ENCODE peak calls at places on chromosomes 5 and 9, in six cellular contexts. L, O, Q, E, K and X are unnamed samples.

GRCh38 chr5:120769291-120769872 is 305.3 kb downstream of the PRR16 start:
- DNase-seq in L (no peak), O (peak; percentile 6), Q (no peak), E (peak; percentile 92), K (no peak), X (no peak)

GRCh38 chr5:65674749-65675148 is 47.2 kb downstream of the SGTB start:
- DNase-seq in L (no peak), O (peak; percentile 4), Q (no peak), E (no peak), K (no peak), X (no peak)

GRCh38 chr5:5891350-5891749 is 468.9 kb downstream of the ICE1 start:
- DNase-seq in L (no peak), O (no peak), Q (no peak), E (peak; percentile 0), K (no peak), X (peak; percentile 38)

GRCh38 chr5:165325201-165325600 is 1819.8 kb downstream of the MAT2B start:
- DNase-seq in L (no peak), O (peak; percentile 42), Q (no peak), E (no peak), K (no peak), X (peak; percentile 71)

GRCh38 chr5:112174959-112175594 is 244.0 kb downstream of the EPB41L4A start:
- DNase-seq in L (peak; percentile 47), O (peak; percentile 70), Q (peak; percentile 40), E (peak; percentile 42), K (no peak), X (no peak)

GRCh38 chr5:80343067-80343466 is 23.3 kb downstream of the SPZ1 start:
- DNase-seq in L (no peak), O (no peak), Q (no peak), E (no peak), K (no peak), X (no peak)

GRCh38 chr9:38431101-38431500 is 6.8 kb upstream of the IGFBPL1 start:
- DNase-seq in L (no peak), O (no peak), Q (no peak), E (no peak), K (no peak), X (no peak)

GRCh38 chr9:87714819-87715218 is 11.1 kb upstream of the CTSL start:
- DNase-seq in L (peak; percentile 41), O (peak; percentile 95), Q (peak; percentile 92), E (peak; percentile 93), K (no peak), X (peak; percentile 49)

GRCh38 chr9:89120704-89121103 is 57.9 kb downstream of the SHC3 start:
- DNase-seq in L (no peak), O (no peak), Q (no peak), E (no peak), K (no peak), X (no peak)

GRCh38 chr9:71980266-71981018 is 69.0 kb downstream of the C9orf85 start:
- DNase-seq in L (no peak), O (no peak), Q (no peak), E (no peak), K (no peak), X (no peak)

GRCh38 chr9:6842584-6842947 is 84.8 kb downstream of the KDM4C start:
- DNase-seq in L (no peak), O (peak; percentile 48), Q (no peak), E (peak; percentile 29), K (no peak), X (no peak)

GRCh38 chr5:137580030-137580429 is 80.9 kb upstream of the SPOCK1 start:
- DNase-seq in L (peak; percentile 20), O (no peak), Q (no peak), E (no peak), K (no peak), X (no peak)

GRCh38 chr9:131012396-131012917 is 3.5 kb downstream of the LAMC3 start:
- DNase-seq in L (no peak), O (no peak), Q (peak; percentile 34), E (peak; percentile 13), K (no peak), X (no peak)

GRCh38 chr5:142368529-142368928 is 43.7 kb upstream of the SPRY4 start:
- DNase-seq in L (no peak), O (no peak), Q (no peak), E (no peak), K (no peak), X (no peak)

GRCh38 chr5:139854029-139854605 is 58.5 kb downstream of the PSD2 start:
- DNase-seq in L (no peak), O (no peak), Q (no peak), E (no peak), K (no peak), X (no peak)

GRCh38 chr5:54643679-54644078 is 126.1 kb downstream of the SNX18 start:
- DNase-seq in L (no peak), O (peak; percentile 91), Q (no peak), E (peak; percentile 94), K (no peak), X (peak; percentile 89)

GRCh38 chr9:89686134-89686533 is 81.3 kb downstream of the GADD45G start:
- DNase-seq in L (no peak), O (no peak), Q (peak; percentile 83), E (no peak), K (no peak), X (no peak)

GRCh38 chr5:105504-106080 is 13.6 kb downstream of the PLEKHG4B start:
- DNase-seq in L (no peak), O (no peak), Q (no peak), E (no peak), K (no peak), X (no peak)

GRCh38 chr5:90096415-90097081 is 313.0 kb downstream of the CETN3 start:
- DNase-seq in L (peak; percentile 5), O (peak; percentile 77), Q (no peak), E (peak; percentile 30), K (no peak), X (peak; percentile 54)

GRCh38 chr9:5185220-5185840 is at the start of gene INSL6:
- DNase-seq in L (no peak), O (no peak), Q (no peak), E (peak; percentile 31), K (no peak), X (no peak)

GRCh38 chr9:32866292-32866691 is 83.0 kb downstream of the TMEM215 start:
- DNase-seq in L (no peak), O (no peak), Q (peak; percentile 5), E (peak; percentile 10), K (no peak), X (no peak)

GRCh38 chr9:34992376-34992951 is 2.9 kb downstream of the DNAJB5 start:
- DNase-seq in L (no peak), O (peak; percentile 89), Q (peak; percentile 48), E (peak; percentile 78), K (no peak), X (peak; percentile 78)

GRCh38 chr5:672329-673139 is 20.6 kb downstream of the TPPP start:
- DNase-seq in L (peak; percentile 79), O (peak; percentile 93), Q (peak; percentile 86), E (peak; percentile 76), K (peak; percentile 86), X (peak; percentile 81)

GRCh38 chr5:65926276-65926761 is at the start of gene ERBIN:
- DNase-seq in L (peak; percentile 47), O (peak; percentile 91), Q (peak; percentile 87), E (peak; percentile 90), K (peak; percentile 70), X (peak; percentile 81)

GRCh38 chr9:95508968-95509850 is 7.6 kb downstream of the PTCH1 start:
- DNase-seq in L (peak; percentile 59), O (peak; percentile 93), Q (peak; percentile 90), E (peak; percentile 85), K (peak; percentile 46), X (peak; percentile 85)

GRCh38 chr5:50365615-50366251 is 75.4 kb downstream of the EMB start:
- DNase-seq in L (no peak), O (no peak), Q (peak; percentile 26), E (no peak), K (no peak), X (no peak)

GRCh38 chr5:134545070-134545868 is 19.8 kb downstream of the JADE2 start:
- DNase-seq in L (no peak), O (peak; percentile 74), Q (no peak), E (no peak), K (no peak), X (peak; percentile 22)

GRCh38 chr9:94017939-94018531 is 62.9 kb upstream of the BARX1 start:
- DNase-seq in L (no peak), O (peak; percentile 70), Q (no peak), E (peak; percentile 40), K (no peak), X (no peak)

GRCh38 chr5:163503106-163504090 is 2.0 kb upstream of the MAT2B start:
- DNase-seq in L (peak; percentile 54), O (peak; percentile 84), Q (peak; percentile 76), E (peak; percentile 82), K (no peak), X (peak; percentile 81)

GRCh38 chr9:2032234-2032633 is 17.1 kb downstream of the SMARCA2 start:
- DNase-seq in L (no peak), O (no peak), Q (no peak), E (peak; percentile 35), K (no peak), X (no peak)

GRCh38 chr9:125746774-125747052 is 460 bp upstream of the PBX3 start:
- DNase-seq in L (no peak), O (no peak), Q (no peak), E (no peak), K (no peak), X (no peak)
- H3K4me3 ChIP-seq in L (peak overlapping the region; percentile 74), O (peak overlapping the region; percentile 70), Q (no peak overlapping the region), E (peak overlapping the region; percentile 39), K (peak overlapping the region; percentile 78), X (no peak overlapping the region)

DNA sequence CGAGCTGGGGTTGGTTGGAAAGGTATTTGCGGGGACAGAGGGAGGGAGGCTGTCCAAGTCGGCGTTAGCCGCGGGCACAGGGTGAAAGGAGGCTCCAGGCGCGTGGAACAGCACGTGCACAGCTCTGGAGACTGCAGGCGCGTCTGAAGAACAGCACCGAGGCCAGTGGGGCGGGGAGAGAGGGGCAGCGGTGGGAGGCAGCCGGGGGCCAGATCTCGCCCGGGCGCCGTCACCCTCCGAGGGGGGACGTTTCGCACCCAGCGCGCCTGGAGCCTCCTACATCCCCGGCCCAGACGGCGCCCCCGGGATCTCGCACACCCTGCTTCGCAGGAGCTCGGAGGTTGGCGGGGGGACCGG is 79.6 kb downstream of the NTNG2 start:
- DNase-seq in L (no peak), O (no peak), Q (no peak), E (no peak), K (no peak), X (no peak)
- H3K4me3 ChIP-seq in L (peak overlapping the region; percentile 78), O (peak overlapping the region; percentile 57), Q (peak overlapping the region; percentile 12), E (peak overlapping the region; percentile 57), K (peak overlapping the region; percentile 75), X (peak overlapping the region; percentile 48)

DNA sequence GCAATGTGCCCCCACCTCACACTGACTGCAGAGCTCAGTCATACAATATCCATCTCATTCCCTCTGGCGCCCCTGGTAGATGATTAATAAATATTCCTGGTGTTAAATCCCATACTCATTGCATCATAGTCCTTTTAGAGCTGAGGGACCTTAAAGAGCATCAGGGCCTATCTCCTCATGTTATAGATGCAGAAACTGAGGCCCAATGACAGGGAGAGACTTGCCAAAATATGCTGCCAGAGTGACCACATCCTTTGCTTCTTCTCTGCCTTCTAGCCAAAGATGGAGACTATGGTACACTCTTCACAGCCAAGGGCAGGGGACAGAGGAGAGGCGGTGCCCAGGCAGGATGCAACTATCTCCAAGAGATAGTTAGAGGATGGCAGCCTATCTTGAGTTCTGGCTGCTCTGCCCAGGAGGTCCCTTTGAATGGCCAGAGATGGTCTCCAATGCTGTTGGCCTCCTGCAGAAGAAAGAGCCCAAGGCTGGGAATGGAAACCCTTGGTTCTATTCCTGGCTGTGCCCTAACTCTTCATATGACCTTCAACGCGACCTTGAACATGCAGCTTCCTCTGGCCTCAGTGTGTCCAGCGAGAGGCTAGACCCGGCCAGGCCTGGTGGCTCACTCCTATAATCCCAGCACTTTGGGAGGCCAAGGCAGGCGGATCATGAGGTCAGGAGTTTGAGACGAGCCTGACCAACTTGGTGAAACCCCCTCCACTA is 36.3 kb upstream of the IL17B start:
- DNase-seq in L (no peak), O (no peak), Q (no peak), E (no peak), K (no peak), X (no peak)
- H3K4me3 ChIP-seq in L (no peak overlapping the region), O (no peak overlapping the region), Q (no peak overlapping the region), E (no peak overlapping the region), K (no peak overlapping the region), X (no peak overlapping the region)

GRCh38 chr9:133979124-133979920 is 12.8 kb downstream of the VAV2 start:
- DNase-seq in L (no peak), O (peak; percentile 36), Q (peak; percentile 56), E (peak; percentile 43), K (no peak), X (no peak)
- H3K4me3 ChIP-seq in L (no peak overlapping the region), O (peak overlapping the region; percentile 12), Q (no peak overlapping the region), E (peak overlapping the region; percentile 46), K (no peak overlapping the region), X (no peak overlapping the region)